ENCODE peak calls at places on chromosomes 7 and 10, in four cellular contexts. M is upper lobe of right lung, I is HFF-Myc, A is Caco-2. S is an unnamed sample.

GRCh38 chr7:132001166-132001565 is 444.7 kb upstream of the PODXL start:
- DNase-seq in M (no peak), I (no peak), A (no peak), S (no peak)

GRCh38 chr10:130038611-130039109 is 72.0 kb downstream of the C10orf143 start:
- DNase-seq in M (peak), I (no peak), A (peak), S (peak)

GRCh38 chr7:100867796-100868485 is 754 bp downstream of the TRIP6 start:
- DNase-seq in M (no peak), I (no peak), A (no peak), S (no peak)

GRCh38 chr7:74059681-74060588 is 23.7 kb upstream of the LIMK1 start:
- DNase-seq in M (peak), I (no peak), A (no peak), S (no peak)

GRCh38 chr10:63268139-63268797 is 135.1 kb downstream of the NRBF2 start:
- DNase-seq in M (no peak), I (no peak), A (no peak), S (no peak)

GRCh38 chr10:132376394-132376851 is 20.6 kb upstream of the PWWP2B start:
- DNase-seq in M (peak), I (no peak), A (no peak), S (no peak)

GRCh38 chr10:47295411-47295810 is 4.6 kb upstream of the GDF10 start:
- DNase-seq in M (peak), I (no peak), A (no peak), S (peak)

GRCh38 chr10:129758591-129759021 is 205.5 kb downstream of the EBF3 start:
- DNase-seq in M (no peak), I (no peak), A (no peak), S (peak)

GRCh38 chr10:84552478-84552877 is 224.1 kb downstream of the CCSER2 start:
- DNase-seq in M (no peak), I (no peak), A (no peak), S (no peak)

GRCh38 chr7:10076661-10077300 is 896.9 kb upstream of the PHF14 start:
- DNase-seq in M (no peak), I (no peak), A (no peak), S (no peak)

GRCh38 chr7:134899729-134900128 is 86.6 kb upstream of the AGBL3 start:
- DNase-seq in M (no peak), I (no peak), A (peak), S (no peak)

GRCh38 chr7:43758029-43758860 is at the start of gene BLVRA:
- DNase-seq in M (peak), I (no peak), A (peak), S (peak)

GRCh38 chr7:28688651-28689050 is 269.5 kb downstream of the TRIL start:
- DNase-seq in M (no peak), I (no peak), A (no peak), S (no peak)

GRCh38 chr10:60572511-60573194 is 183.0 kb upstream of the ANK3 start:
- DNase-seq in M (no peak), I (peak), A (peak), S (no peak)

GRCh38 chr7:139118234-139118802 is 8.8 kb upstream of the ZC3HAV1 start:
- DNase-seq in M (no peak), I (peak), A (peak), S (no peak)

DNA sequence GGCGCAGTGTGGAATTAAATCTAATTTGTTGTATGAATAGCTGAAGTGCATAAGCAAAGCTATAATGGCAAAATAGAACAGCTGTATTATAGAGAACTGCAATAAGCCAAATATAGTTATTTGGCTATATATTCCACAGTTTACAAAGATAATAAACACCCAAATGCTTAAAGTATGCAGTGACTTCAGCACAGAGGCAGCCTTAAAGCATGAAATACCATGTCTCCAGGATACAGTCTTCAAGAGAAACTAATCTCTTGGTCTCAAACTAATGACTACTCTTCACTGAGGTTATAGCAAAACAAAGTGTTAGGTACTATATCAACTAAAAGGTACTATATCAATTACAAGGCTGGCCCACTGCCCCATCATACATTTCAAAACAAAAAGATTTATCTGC is 48.0 kb downstream of the NT5C2 start:
- DNase-seq in M (no peak), I (no peak), A (no peak), S (no peak)
- H3K4me3 ChIP-seq in M (no peak), I (no peak), A (no peak), S (peak)

DNA sequence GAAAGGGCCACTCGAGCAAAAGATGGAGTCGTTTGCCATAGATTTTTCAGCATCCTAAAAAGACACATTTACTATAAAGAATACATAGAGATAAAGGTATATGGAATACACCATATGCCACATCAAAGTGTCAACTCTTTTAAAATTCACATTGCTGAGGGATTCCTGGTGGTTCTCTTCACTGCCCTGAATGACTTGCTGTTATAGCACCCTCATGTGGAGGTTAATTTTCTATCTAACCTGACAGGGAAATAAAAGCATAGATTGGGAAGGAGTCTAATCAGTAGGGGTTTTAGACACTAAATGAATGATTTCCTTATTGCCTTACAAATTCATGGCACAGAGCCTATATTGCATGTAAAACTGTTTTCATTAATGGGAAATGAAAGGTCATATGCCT is 25.9 kb downstream of the DNAH11 start:
- DNase-seq in M (no peak), I (no peak), A (no peak), S (no peak)
- TF ChIP-seq CTCF in M (peak), I (no peak), A (peak), S (no peak)

GRCh38 chr7:152673902-152674301 is 2.0 kb downstream of the XRCC2 start:
- DNase-seq in M (no peak), I (no peak), A (no peak), S (no peak)
- H3K4me3 ChIP-seq in M (no peak), I (no peak), A (no peak), S (no peak)

GRCh38 chr10:48611133-48611532 is 6.3 kb upstream of the ARHGAP22 start:
- DNase-seq in M (no peak), I (no peak), A (no peak), S (peak)

GRCh38 chr10:48612241-48612943 is 7.5 kb upstream of the ARHGAP22 start:
- DNase-seq in M (no peak), I (no peak), A (no peak), S (peak)

GRCh38 chr10:48613015-48613414 is 8.1 kb upstream of the ARHGAP22 start:
- DNase-seq in M (no peak), I (no peak), A (no peak), S (no peak)

GRCh38 chr10:48616436-48616835 is 11.6 kb upstream of the ARHGAP22 start:
- DNase-seq in M (no peak), I (no peak), A (no peak), S (no peak)

DNA sequence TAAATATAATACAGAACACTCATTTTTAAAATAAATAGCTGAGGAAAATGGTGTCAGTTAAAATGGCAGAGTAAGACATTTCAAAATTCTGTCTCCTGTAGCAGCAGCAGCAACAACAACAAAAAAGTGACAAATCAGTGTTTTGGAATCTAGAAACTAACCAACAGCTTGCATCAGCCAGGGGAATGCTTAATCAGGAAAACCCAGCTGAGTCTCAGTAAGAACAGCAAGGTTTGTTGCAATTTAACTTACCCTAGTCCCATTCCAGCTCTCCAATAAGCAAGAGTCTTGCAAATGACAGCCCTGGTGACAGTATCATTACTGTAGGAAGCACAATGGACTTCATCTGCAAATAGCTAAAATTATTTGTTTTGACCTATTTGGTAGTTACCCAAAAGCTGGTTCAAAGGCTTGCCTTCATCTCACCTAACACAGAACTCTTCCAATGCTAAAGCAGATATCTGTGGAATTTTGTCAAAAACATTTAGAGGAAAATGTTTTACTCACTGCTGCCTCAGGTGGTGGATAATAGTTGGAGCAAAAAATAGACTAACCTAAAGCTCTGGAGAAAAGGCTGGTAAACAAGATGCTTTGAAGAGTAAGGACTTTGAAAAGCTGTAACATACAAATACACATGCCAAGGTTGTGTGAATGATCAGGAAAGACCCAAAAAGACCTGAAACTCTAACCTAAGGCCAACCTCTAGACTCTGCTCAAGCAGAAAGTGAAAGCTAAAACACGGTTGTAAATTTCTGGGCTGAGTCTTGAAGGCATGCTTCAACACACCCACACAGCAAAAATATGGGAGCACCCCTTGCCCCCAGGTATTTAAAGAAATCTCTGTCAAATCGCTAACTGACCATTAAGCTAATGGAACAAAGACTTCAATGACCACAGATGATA is 9.9 kb upstream of the ARHGAP22 start:
- DNase-seq in M (no peak), I (no peak), A (no peak), S (no peak)
- TF ChIP-seq CTCF in M (peak), I (peak), A (peak), S (no peak)

GRCh38 chr10:31749981-31750850 is 178.4 kb downstream of the ARHGAP12 start:
- DNase-seq in M (no peak), I (no peak), A (peak), S (no peak)
- H3K4me3 ChIP-seq in M (no peak), I (no peak), A (no peak), S (peak)

GRCh38 chr7:38154274-38154673 is 23.8 kb upstream of the STARD3NL start:
- DNase-seq in M (no peak), I (no peak), A (no peak), S (no peak)

DNA sequence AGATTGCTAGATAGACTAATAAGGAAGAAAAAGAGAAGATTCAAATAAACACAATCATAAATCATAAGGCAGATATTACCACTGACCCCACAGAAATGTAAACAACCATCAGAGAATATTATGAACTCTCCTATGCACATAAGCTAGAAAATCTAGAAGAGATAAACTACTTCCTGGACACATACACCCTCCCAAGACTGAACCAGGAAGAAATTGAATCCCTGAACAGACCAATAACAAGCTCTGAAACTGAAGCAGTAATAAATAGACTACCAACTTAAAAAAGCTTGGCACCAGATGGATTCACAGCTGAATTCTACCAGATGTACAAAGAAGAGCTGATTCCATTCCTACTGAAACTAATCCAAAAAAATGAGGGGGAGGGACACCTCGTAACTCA is 24.5 kb upstream of the STARD3NL start:
- DNase-seq in M (no peak), I (no peak), A (no peak), S (no peak)
- TF ChIP-seq CTCF in M (no peak), I (no peak), A (no peak), S (no peak)

GRCh38 chr7:11216276-11216675 is 242.6 kb downstream of the PHF14 start:
- DNase-seq in M (no peak), I (no peak), A (no peak), S (no peak)
- H3K4me3 ChIP-seq in M (no peak), I (no peak), A (no peak), S (no peak)

S was measured in coronary artery.